ENCODE peak calls at places on chromosome 22, in six cellular contexts. Z is upper lobe of left lung, J is osteocyte, R is epithelial cell of esophagus, D is HFFc6, H is endothelial cell. X is an unnamed sample.

GRCh38 chr22:47599753-47600152 is 837.3 kb downstream of the TBC1D22A start:
- DNase-seq in Z (no peak), J (peak), R (no peak), D (no peak), H (no peak), X (peak)

GRCh38 chr22:42619261-42620063 is 4.8 kb upstream of the POLDIP3 start:
- DNase-seq in Z (no peak), J (no peak), R (no peak), D (no peak), H (no peak), X (no peak)

GRCh38 chr22:32684822-32685187 is 116.7 kb upstream of the TIMP3 start:
- DNase-seq in Z (no peak), J (no peak), R (no peak), D (peak), H (no peak), X (no peak)

GRCh38 chr22:36702832-36703210 is 731 bp downstream of the CACNG2 start:
- DNase-seq in Z (no peak), J (no peak), R (no peak), D (no peak), H (no peak), X (no peak)

GRCh38 chr22:36409911-36410756 is 22.4 kb upstream of the MYH9 start:
- DNase-seq in Z (peak), J (no peak), R (peak), D (no peak), H (peak), X (peak)

GRCh38 chr22:48284671-48285070 is 1522.2 kb downstream of the TBC1D22A start:
- DNase-seq in Z (no peak), J (no peak), R (no peak), D (no peak), H (no peak), X (no peak)

GRCh38 chr22:47196881-47197701 is 434.6 kb downstream of the TBC1D22A start:
- DNase-seq in Z (no peak), J (peak), R (no peak), D (no peak), H (no peak), X (no peak)

GRCh38 chr22:23070418-23071162 is at the start of gene GNAZ:
- DNase-seq in Z (peak), J (no peak), R (no peak), D (no peak), H (peak), X (no peak)

GRCh38 chr22:41822289-41823057 is 10.4 kb upstream of the SREBF2 start:
- DNase-seq in Z (no peak), J (no peak), R (peak), D (peak), H (no peak), X (no peak)

GRCh38 chr22:36493690-36494110 is 12.3 kb upstream of the TXN2 start:
- DNase-seq in Z (peak), J (no peak), R (no peak), D (no peak), H (no peak), X (no peak)

GRCh38 chr22:42243802-42244060 is 26.7 kb downstream of the TCF20 start:
- DNase-seq in Z (no peak), J (no peak), R (no peak), D (no peak), H (no peak), X (no peak)

GRCh38 chr22:23391022-23391421 is 189.1 kb downstream of the IGLL1 start:
- DNase-seq in Z (no peak), J (no peak), R (no peak), D (no peak), H (no peak), X (no peak)

GRCh38 chr22:41636467-41636866 is 15.4 kb downstream of the XRCC6 start:
- DNase-seq in Z (no peak), J (no peak), R (peak), D (peak), H (no peak), X (no peak)

GRCh38 chr22:44353063-44353440 is 40.3 kb upstream of the SHISAL1 start:
- DNase-seq in Z (no peak), J (no peak), R (no peak), D (no peak), H (no peak), X (no peak)

GRCh38 chr22:44354288-44354687 is 41.5 kb upstream of the SHISAL1 start:
- DNase-seq in Z (no peak), J (no peak), R (no peak), D (no peak), H (no peak), X (no peak)

GRCh38 chr22:44352378-44353062 is 39.8 kb upstream of the SHISAL1 start:
- DNase-seq in Z (no peak), J (no peak), R (no peak), D (no peak), H (no peak), X (no peak)

GRCh38 chr22:44351037-44351436 is 38.3 kb upstream of the SHISAL1 start:
- DNase-seq in Z (no peak), J (no peak), R (no peak), D (no peak), H (no peak), X (no peak)

DNA sequence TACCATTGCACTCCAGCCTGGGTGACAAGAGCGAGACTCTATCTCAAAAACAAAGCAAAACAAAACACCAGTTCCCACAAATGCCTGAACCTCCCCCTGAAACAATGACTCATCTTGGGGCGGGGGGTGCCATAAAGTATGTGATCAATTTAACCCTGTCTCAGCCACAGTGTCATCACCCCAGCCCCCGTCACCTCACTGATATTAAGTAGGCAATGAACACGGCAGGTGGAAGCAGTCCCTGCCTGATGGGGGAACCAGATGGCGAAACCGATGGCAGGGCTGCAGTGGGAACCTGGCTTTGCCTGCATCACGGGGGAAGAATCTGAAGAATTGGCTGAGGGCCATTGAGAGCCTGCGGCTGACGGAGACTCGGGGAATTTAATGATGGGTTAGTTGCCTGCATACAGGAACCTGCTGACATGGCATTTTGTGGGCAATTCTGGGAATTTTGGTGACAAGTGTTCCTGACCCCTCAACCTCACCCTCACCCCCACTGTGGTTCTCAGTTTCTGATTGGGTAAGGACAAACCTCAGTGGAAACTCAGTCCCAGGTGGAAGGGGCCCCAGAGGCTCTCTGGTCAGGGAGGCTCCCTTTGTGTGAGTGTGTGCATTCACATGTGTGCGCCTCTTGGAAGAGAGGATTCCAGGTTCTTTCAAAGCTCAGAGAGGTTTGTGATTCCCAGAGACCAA is 39.1 kb upstream of the SHISAL1 start:
- DNase-seq in Z (no peak), J (no peak), R (peak), D (peak), H (no peak), X (no peak)
- TF ChIP-seq CTCF in Z (no peak), J (no peak), R (no peak), D (no peak), H (no peak), X (no peak)

GRCh38 chr22:46087336-46087690 is 63.0 kb upstream of the PPARA start:
- DNase-seq in Z (no peak), J (no peak), R (no peak), D (no peak), H (no peak), X (no peak)
- TF ChIP-seq CTCF in Z (no peak), J (no peak), R (no peak), D (no peak), H (no peak), X (no peak)

GRCh38 chr22:27298387-27299141 is 503.0 kb downstream of the MN1 start:
- DNase-seq in Z (no peak), J (no peak), R (no peak), D (no peak), H (no peak), X (no peak)

GRCh38 chr22:27297125-27297524 is 504.4 kb downstream of the MN1 start:
- DNase-seq in Z (no peak), J (no peak), R (no peak), D (no peak), H (no peak), X (no peak)

GRCh38 chr22:27300661-27301285 is 500.8 kb downstream of the MN1 start:
- DNase-seq in Z (no peak), J (no peak), R (no peak), D (no peak), H (no peak), X (no peak)

GRCh38 chr22:27302501-27302900 is 499.1 kb downstream of the MN1 start:
- DNase-seq in Z (no peak), J (no peak), R (no peak), D (no peak), H (no peak), X (no peak)

GRCh38 chr22:27299181-27300085 is 502.1 kb downstream of the MN1 start:
- DNase-seq in Z (no peak), J (no peak), R (no peak), D (no peak), H (no peak), X (no peak)
- TF ChIP-seq CTCF in Z (no peak), J (no peak), R (no peak), D (no peak), H (no peak), X (no peak)

GRCh38 chr22:20063271-20064139 is 16.5 kb upstream of the DGCR8 start:
- DNase-seq in Z (no peak), J (no peak), R (no peak), D (no peak), H (no peak), X (no peak)
- TF ChIP-seq CTCF in Z (no peak), J (no peak), R (no peak), D (peak), H (no peak), X (no peak)

DNA sequence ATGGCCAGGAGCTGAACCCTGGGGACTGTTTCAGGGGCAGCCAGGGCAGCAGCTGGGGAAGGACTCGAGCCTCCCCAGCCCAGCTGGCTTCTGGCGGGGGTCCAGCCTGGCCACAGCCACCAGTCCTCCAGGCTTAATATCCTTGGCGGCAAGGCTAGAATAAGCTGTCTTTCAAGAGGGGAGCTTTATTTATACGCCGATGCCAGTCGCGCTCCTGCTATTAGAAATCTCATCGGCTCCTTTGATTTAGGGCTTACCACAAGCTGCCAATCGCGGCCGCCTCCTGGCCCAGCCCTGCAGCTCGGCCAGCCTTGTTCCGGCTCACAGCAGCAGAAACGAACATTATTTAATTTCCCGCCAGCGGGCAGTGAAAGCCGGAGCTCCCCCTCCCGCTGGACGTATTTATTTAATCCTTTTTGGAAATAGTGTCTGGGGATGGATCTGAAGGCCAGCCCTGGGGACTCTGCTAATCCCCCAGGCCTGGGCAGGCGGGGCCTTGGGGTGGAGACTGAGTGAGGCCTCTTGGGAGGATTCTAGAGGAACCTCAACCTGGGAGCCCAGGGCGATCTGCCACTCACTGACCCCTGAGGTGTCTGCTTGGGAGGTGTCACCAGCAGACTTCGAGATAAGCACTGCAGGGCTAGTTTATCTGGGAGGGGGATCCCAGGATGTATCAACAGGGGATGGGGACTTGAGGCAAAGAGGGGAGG is 363.1 kb downstream of the MN1 start:
- DNase-seq in Z (no peak), J (no peak), R (peak), D (no peak), H (no peak), X (no peak)
- TF ChIP-seq CTCF in Z (no peak), J (peak), R (no peak), D (no peak), H (no peak), X (peak)

DNA sequence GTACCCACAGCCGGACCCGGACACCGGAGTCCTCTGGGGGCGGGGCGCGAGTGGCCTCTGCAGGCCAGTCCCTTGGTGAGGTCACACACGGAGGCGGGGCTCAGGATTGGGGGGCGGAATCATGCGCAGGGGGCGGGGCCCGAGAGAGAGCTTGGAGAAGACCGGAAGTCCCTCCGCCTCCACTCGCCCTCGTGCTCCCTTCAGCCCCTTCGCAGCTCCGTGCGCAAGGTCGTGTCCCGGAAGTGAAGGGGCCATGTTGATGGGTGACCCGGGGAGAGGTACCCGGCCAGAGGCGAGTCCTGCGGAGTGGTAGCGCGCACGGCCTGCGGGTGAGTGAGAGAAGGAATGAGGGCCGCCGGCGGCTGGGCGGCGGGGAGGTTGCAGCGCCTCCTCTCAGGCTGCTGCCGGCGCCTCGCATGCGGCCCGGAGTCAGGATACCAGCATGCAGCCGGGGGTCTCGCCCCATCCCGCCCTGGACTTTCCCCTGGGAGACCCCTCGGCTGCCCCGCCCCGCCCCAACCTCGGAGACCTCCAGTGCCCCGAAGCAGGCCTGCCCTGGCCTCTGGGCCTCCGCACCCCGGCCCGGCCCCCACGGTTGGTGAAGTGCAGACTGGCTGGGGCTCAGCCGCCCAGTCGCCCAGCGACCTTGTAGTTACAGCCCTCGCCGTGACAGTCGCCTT is at the start of gene MIEF1:
- DNase-seq in Z (peak), J (peak), R (peak), D (peak), H (peak), X (peak)
- TF ChIP-seq CTCF in Z (no peak), J (peak), R (no peak), D (peak), H (no peak), X (no peak)

DNA sequence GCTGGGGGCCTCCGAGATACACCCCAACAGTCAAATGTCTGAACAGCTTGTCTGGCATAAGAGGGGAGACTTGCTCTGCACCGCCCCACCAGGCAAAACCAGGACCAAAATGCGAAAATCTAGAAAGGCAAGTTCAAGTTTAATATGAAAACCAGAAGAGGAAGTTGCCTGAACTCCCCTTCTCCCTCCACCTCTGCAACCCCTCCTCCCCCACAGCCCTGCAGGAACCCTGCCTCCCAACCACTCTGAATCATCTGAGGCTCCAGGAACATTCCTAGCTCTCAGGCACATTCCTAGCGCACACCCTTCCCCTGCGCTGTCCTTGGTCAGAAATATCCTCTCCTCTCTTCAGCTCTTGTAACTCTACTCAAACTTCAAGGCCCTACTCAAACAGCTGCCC is 36.7 kb downstream of the ISX start:
- DNase-seq in Z (peak), J (no peak), R (peak), D (no peak), H (no peak), X (no peak)
- TF ChIP-seq CTCF in Z (no peak), J (no peak), R (no peak), D (no peak), H (no peak), X (no peak)

DNA sequence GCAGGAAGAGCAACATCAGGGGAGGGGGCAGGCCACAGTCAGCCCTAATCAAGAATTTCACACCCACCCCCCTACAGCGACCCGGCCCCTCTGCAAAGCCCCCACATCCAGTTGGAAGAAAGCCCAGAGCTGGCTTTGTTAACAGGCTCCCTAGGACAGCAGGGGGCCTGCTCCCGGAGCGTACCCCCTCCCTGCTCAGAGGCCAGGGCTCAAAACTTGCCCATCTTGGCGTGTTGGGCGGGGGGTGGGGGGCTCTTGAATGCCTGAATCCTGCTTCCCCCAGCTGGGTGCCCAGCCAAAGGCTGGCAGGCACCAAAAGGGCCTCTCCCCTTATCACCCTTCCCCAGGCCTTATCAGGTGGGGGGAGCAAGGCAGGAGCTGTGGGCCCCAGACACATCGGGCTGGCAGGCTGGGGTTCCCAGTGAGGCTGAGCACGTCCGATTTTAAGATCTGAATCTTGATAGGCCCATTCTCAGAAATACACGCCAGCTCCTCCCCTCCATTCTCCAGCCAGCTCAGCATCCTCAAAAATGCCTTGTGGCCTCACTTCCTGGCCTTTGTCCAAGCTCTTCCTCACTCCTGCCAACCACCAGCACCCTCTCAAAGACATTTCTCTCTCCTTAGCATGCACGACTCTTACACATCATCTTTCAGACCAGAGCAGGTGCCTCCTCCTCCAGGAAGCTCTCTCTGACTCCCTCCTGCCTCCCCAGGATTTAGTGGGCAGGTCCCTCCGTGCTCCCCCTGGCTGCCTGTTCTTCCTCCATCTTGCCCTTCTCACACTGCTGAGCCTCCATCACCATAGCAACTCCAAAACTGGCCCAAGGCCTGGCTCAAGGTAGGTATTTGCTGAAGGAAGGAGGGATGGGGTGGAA is 384.8 kb downstream of the MN1 start:
- DNase-seq in Z (no peak), J (peak), R (peak), D (peak), H (no peak), X (no peak)
- TF ChIP-seq CTCF in Z (no peak), J (peak), R (peak), D (peak), H (no peak), X (no peak)

DNA sequence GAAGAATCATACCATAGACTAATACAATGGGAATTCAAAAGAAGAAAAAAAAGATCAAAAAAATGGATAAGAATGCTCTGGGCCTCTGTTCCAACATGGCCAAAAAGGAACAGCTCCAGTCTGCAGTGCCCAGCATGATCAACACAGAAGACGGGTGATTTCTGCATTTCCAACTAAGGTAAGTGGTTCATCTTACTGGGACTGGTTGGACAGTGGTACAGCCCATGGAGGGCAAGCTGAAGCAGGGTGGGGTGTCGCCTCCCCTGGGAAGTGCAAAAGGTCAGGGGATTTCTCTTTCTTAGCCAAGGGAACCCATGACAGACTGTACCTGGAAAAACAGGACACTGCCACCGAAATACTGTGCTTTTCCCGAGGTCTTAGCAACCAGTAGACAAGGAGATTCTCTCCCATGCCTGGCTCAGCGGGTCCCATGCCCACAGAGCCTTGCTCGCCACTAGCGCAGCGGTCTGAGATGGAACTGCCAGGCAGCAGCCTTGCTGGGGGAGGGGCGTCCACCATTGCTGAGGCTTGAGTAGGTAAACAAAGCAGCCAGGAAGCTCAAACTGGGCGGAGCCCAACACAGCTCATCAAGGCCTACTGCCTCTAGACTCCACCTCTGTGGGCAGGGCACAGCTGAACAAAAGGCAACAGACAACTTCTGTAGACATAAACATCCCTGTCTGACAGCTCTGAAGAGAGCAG is 428.4 kb downstream of the MN1 start:
- DNase-seq in Z (peak), J (peak), R (peak), D (no peak), H (peak), X (peak)
- TF ChIP-seq CTCF in Z (no peak), J (no peak), R (peak), D (no peak), H (no peak), X (peak)

GRCh38 chr22:33825761-33826160 is 94.5 kb downstream of the LARGE1 start:
- DNase-seq in Z (no peak), J (no peak), R (no peak), D (no peak), H (no peak), X (no peak)
- TF ChIP-seq CTCF in Z (no peak), J (no peak), R (no peak), D (no peak), H (no peak), X (no peak)

X was measured in type B pancreatic cell.